ENCODE peak calls at places on chromosomes 7 and 10, in eight cellular contexts. D is brain microvascular endothelial cell; Y is neural crest cell; P is activated T-cell treated with anti-CD3 and anti-CD28 coated beads, Interleukin-2, amount 50 U/mL, for 48 hours; C is sciatic nerve; Q is NCI-H226; J is GM03348; W is stimulated activated CD8-positive, alpha-beta memory T cell treated with anti-CD3 and anti-CD28 coated beads, Interleukin-4, amount 100 ng/mL, for 1 hour. I is an unnamed sample.

GRCh38 chr7:2171855-2172254 is 60.9 kb downstream of the MAD1L1 start:
- DNase-seq in Q (no peak), W (no peak), C (no peak), D (no peak), J (no peak), P (no peak), Y (no peak), I (no peak)

GRCh38 chr10:75772153-75772887 is 340.9 kb downstream of the LRMDA start:
- DNase-seq in P (no peak), C (no peak), D (no peak), Y (no peak), Q (no peak), W (no peak), J (no peak), I (no peak)

GRCh38 chr10:103512166-103512565 is 18.7 kb downstream of the NEURL1 start:
- DNase-seq in W (no peak), D (no peak), Q (no peak), P (no peak), J (no peak), C (no peak), Y (no peak), I (no peak)

GRCh38 chr7:44639701-44640321 is 33.4 kb downstream of the OGDH start:
- DNase-seq in W (no peak), D (peak), P (peak), C (peak), Y (peak), Q (peak), J (peak), I (no peak)

GRCh38 chr10:24669285-24669861 is 54.3 kb downstream of the ARHGAP21 start:
- DNase-seq in C (no peak), J (no peak), D (no peak), Y (no peak), P (no peak), W (no peak), Q (no peak), I (no peak)

GRCh38 chr7:49866076-49866735 is 92.8 kb downstream of the VWC2 start:
- DNase-seq in Y (no peak), J (no peak), P (no peak), W (no peak), Q (no peak), D (no peak), C (no peak), I (no peak)

GRCh38 chr7:7228967-7229366 is 46.6 kb downstream of the C1GALT1 start:
- DNase-seq in J (no peak), Y (no peak), C (no peak), D (no peak), Q (no peak), W (no peak), P (no peak), I (no peak)

GRCh38 chr7:34061175-34061574 is 155.8 kb downstream of the BMPER start:
- DNase-seq in D (peak), J (peak), Q (peak), P (no peak), Y (no peak), C (no peak), W (no peak), I (no peak)

GRCh38 chr7:131288446-131288845 is 39.2 kb upstream of the MKLN1 start:
- DNase-seq in C (no peak), P (no peak), J (no peak), Q (no peak), D (no peak), Y (no peak), W (no peak), I (no peak)

GRCh38 chr10:112261281-112261822 is 21.8 kb upstream of the TECTB start:
- DNase-seq in W (no peak), Q (no peak), D (no peak), J (peak), Y (no peak), C (no peak), P (no peak), I (no peak)

GRCh38 chr7:102426268-102427031 is 6.9 kb upstream of the ORAI2 start:
- DNase-seq in D (no peak), J (no peak), Y (no peak), C (no peak), P (peak), W (no peak), Q (no peak), I (no peak)

GRCh38 chr7:27140108-27140842 is 3.2 kb downstream of the HOXA5 start:
- DNase-seq in C (no peak), P (no peak), W (no peak), J (no peak), D (no peak), Q (no peak), Y (no peak), I (no peak)

GRCh38 chr7:95630702-95631458 is 34.6 kb upstream of the PDK4 start:
- DNase-seq in P (no peak), D (no peak), W (no peak), Y (no peak), Q (no peak), J (no peak), C (no peak), I (no peak)

GRCh38 chr7:119900996-119901395 is 372.0 kb upstream of the KCND2 start:
- DNase-seq in W (no peak), P (no peak), Q (peak), C (no peak), D (peak), J (no peak), Y (no peak), I (no peak)

GRCh38 chr10:8873310-8873709 is 818.8 kb downstream of the GATA3 start:
- DNase-seq in J (no peak), P (no peak), Q (no peak), D (no peak), W (no peak), C (no peak), Y (no peak), I (no peak)

GRCh38 chr7:139727151-139727705 is 50.6 kb downstream of the HIPK2 start:
- DNase-seq in Q (no peak), P (no peak), D (no peak), Y (no peak), J (peak), W (no peak), C (no peak), I (no peak)

GRCh38 chr10:1413256-1413655 is 324.1 kb downstream of the ADARB2 start:
- DNase-seq in D (no peak), Y (no peak), Q (no peak), J (no peak), P (no peak), W (no peak), C (no peak), I (no peak)

GRCh38 chr10:8054498-8055407 is at the start of gene GATA3:
- DNase-seq in C (no peak), Y (no peak), W (peak), P (peak), J (peak), D (no peak), Q (peak), I (peak)

GRCh38 chr7:30238721-30239441 is 45.5 kb upstream of the ZNRF2 start:
- DNase-seq in P (peak), C (peak), W (no peak), D (no peak), J (peak), Q (peak), Y (no peak), I (peak)

GRCh38 chr7:51328351-51328801 is 11.8 kb upstream of the COBL start:
- DNase-seq in C (no peak), Y (no peak), W (no peak), P (no peak), Q (no peak), J (no peak), D (no peak), I (no peak)

GRCh38 chr7:116805100-116805544 is 57.3 kb upstream of the CAPZA2 start:
- DNase-seq in J (peak), Y (no peak), Q (peak), D (no peak), P (no peak), C (no peak), W (no peak), I (peak)

GRCh38 chr7:111734955-111735660 is 172.8 kb upstream of the IMMP2L start:
- DNase-seq in C (no peak), W (no peak), Y (no peak), J (no peak), Q (no peak), P (no peak), D (no peak), I (no peak)

GRCh38 chr7:141785711-141786552 is 4.1 kb upstream of the TAS2R5 start:
- DNase-seq in Y (no peak), C (no peak), D (peak), Q (peak), W (no peak), P (no peak), J (peak), I (no peak)